ENCODE peak calls at places on chromosomes 2 and 18, in ten cellular contexts. One of them, this sample, is unnamed.

GRCh38 chr2:133765693-133766092 is 197.4 kb upstream of the NCKAP5 start:
- DNase-seq in colonic mucosa: no peak
- DNase-seq in pancreas: no peak
- DNase-seq in H1: no peak
- DNase-seq in choroid plexus epithelial cell: peak
- DNase-seq in transverse colon: no peak
- DNase-seq in cardiac fibroblast: peak
- DNase-seq in tibial artery: peak
- DNase-seq in SK-N-SH: no peak
- DNase-seq in AG04450: no peak
- DNase-seq in this sample: no peak

GRCh38 chr18:23209031-23209430 is 73.7 kb downstream of the CABLES1 start:
- DNase-seq in colonic mucosa: no peak
- DNase-seq in pancreas: no peak
- DNase-seq in H1: no peak
- DNase-seq in choroid plexus epithelial cell: peak
- DNase-seq in transverse colon: no peak
- DNase-seq in cardiac fibroblast: no peak
- DNase-seq in tibial artery: no peak
- DNase-seq in SK-N-SH: no peak
- DNase-seq in AG04450: no peak
- DNase-seq in this sample: no peak

GRCh38 chr2:240013343-240013742 is 11.8 kb downstream of the NDUFA10 start:
- DNase-seq in colonic mucosa: no peak
- DNase-seq in pancreas: no peak
- DNase-seq in H1: no peak
- DNase-seq in choroid plexus epithelial cell: peak
- DNase-seq in transverse colon: no peak
- DNase-seq in cardiac fibroblast: peak
- DNase-seq in tibial artery: no peak
- DNase-seq in SK-N-SH: no peak
- DNase-seq in AG04450: no peak
- DNase-seq in this sample: no peak

GRCh38 chr2:207137922-207138321 is 27.8 kb downstream of the KLF7 start:
- DNase-seq in colonic mucosa: no peak
- DNase-seq in pancreas: no peak
- DNase-seq in H1: no peak
- DNase-seq in choroid plexus epithelial cell: no peak
- DNase-seq in transverse colon: no peak
- DNase-seq in cardiac fibroblast: no peak
- DNase-seq in tibial artery: no peak
- DNase-seq in SK-N-SH: no peak
- DNase-seq in AG04450: no peak
- DNase-seq in this sample: no peak

GRCh38 chr2:72989770-72990556 is 72.6 kb downstream of the EMX1 start:
- DNase-seq in colonic mucosa: no peak
- DNase-seq in pancreas: no peak
- DNase-seq in H1: peak
- DNase-seq in choroid plexus epithelial cell: no peak
- DNase-seq in transverse colon: peak
- DNase-seq in cardiac fibroblast: peak
- DNase-seq in tibial artery: no peak
- DNase-seq in SK-N-SH: peak
- DNase-seq in AG04450: no peak
- DNase-seq in this sample: no peak

GRCh38 chr2:170715932-170716777 is 1.0 kb downstream of the SP5 start:
- DNase-seq in colonic mucosa: peak
- DNase-seq in pancreas: no peak
- DNase-seq in H1: peak
- DNase-seq in choroid plexus epithelial cell: no peak
- DNase-seq in transverse colon: peak
- DNase-seq in cardiac fibroblast: no peak
- DNase-seq in tibial artery: no peak
- DNase-seq in SK-N-SH: peak
- DNase-seq in AG04450: no peak
- DNase-seq in this sample: no peak

GRCh38 chr2:106174056-106174455 is 20.0 kb downstream of the UXS1 start:
- DNase-seq in colonic mucosa: no peak
- DNase-seq in pancreas: no peak
- DNase-seq in H1: no peak
- DNase-seq in choroid plexus epithelial cell: no peak
- DNase-seq in transverse colon: no peak
- DNase-seq in cardiac fibroblast: no peak
- DNase-seq in tibial artery: no peak
- DNase-seq in SK-N-SH: no peak
- DNase-seq in AG04450: no peak
- DNase-seq in this sample: no peak

GRCh38 chr2:202049840-202050239 is 16.2 kb downstream of the FZD7 start:
- DNase-seq in colonic mucosa: no peak
- DNase-seq in pancreas: no peak
- DNase-seq in H1: no peak
- DNase-seq in choroid plexus epithelial cell: no peak
- DNase-seq in transverse colon: no peak
- DNase-seq in cardiac fibroblast: no peak
- DNase-seq in tibial artery: no peak
- DNase-seq in SK-N-SH: no peak
- DNase-seq in AG04450: no peak
- DNase-seq in this sample: no peak

GRCh38 chr2:86580560-86580959 is 17.3 kb upstream of the CHMP3 start:
- DNase-seq in colonic mucosa: no peak
- DNase-seq in pancreas: no peak
- DNase-seq in H1: no peak
- DNase-seq in choroid plexus epithelial cell: no peak
- DNase-seq in transverse colon: no peak
- DNase-seq in cardiac fibroblast: no peak
- DNase-seq in tibial artery: no peak
- DNase-seq in SK-N-SH: no peak
- DNase-seq in AG04450: no peak
- DNase-seq in this sample: no peak

GRCh38 chr2:209613941-209614340 is 157.7 kb upstream of the UNC80 start:
- DNase-seq in colonic mucosa: no peak
- DNase-seq in pancreas: no peak
- DNase-seq in H1: no peak
- DNase-seq in choroid plexus epithelial cell: no peak
- DNase-seq in transverse colon: no peak
- DNase-seq in cardiac fibroblast: no peak
- DNase-seq in tibial artery: no peak
- DNase-seq in SK-N-SH: no peak
- DNase-seq in AG04450: no peak
- DNase-seq in this sample: no peak

GRCh38 chr18:43271593-43272432 is 5.5 kb downstream of the SYT4 start:
- DNase-seq in colonic mucosa: peak
- DNase-seq in pancreas: peak
- DNase-seq in H1: no peak
- DNase-seq in choroid plexus epithelial cell: peak
- DNase-seq in transverse colon: no peak
- DNase-seq in cardiac fibroblast: peak
- DNase-seq in tibial artery: no peak
- DNase-seq in SK-N-SH: peak
- DNase-seq in AG04450: peak
- DNase-seq in this sample: no peak

GRCh38 chr2:20661028-20661980 is 5.6 kb upstream of the GDF7 start:
- DNase-seq in colonic mucosa: peak
- DNase-seq in pancreas: peak
- DNase-seq in H1: peak
- DNase-seq in choroid plexus epithelial cell: peak
- DNase-seq in transverse colon: peak
- DNase-seq in cardiac fibroblast: peak
- DNase-seq in tibial artery: peak
- DNase-seq in SK-N-SH: peak
- DNase-seq in AG04450: peak
- DNase-seq in this sample: no peak

DNA sequence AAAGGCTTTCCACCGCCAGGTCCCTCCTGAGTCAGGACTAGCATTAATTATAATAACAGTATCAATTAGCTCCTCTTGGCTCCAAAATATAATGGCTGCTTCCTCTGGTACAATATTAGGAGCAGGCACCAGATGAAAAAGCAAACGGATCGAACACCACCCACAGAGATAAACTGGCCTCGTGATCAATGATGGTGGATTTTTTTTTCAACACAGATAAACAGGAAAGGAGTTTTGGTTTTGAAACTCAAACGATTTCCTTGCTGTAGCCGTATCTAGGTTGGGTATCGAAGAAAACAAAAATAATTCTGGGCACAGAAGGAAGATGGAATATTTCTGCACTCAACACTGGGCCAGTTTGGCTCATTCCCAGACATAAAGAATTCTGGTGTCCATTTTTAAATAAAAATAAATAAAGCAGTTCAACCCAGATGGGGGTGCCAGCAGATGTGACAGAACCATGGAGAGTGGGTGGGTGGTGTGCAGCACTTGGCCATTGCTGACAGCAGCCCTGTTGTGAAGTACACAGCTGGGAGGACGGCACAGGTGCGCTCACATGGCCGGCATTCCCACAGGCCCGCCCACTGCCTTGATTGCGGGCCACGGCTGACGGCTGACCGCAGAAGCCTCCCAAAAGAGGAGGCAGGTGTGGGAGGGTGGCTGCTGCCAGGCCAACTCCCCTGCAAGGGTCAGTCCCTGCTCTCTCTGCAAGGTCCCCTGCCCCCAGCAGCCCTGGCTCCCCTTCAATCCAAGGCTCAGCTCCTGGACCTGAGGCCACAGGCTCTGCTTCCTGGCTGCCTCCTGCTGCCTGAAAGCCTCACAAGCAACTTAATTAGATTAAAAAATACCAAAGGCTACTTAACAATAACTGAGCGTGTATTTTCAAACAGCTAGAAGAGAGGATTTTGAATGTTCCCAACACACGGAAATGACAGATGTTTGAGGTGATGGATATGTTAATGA is 351.9 kb upstream of the ID2 start:
- DNase-seq in colonic mucosa: no peak
- DNase-seq in pancreas: peak
- DNase-seq in H1: no peak
- DNase-seq in choroid plexus epithelial cell: no peak
- DNase-seq in transverse colon: no peak
- DNase-seq in cardiac fibroblast: no peak
- DNase-seq in tibial artery: no peak
- DNase-seq in SK-N-SH: no peak
- DNase-seq in AG04450: no peak
- DNase-seq in this sample: no peak
- H3K4me3 ChIP-seq in colonic mucosa: no peak
- H3K4me3 ChIP-seq in pancreas: no peak
- H3K4me3 ChIP-seq in H1: no peak
- H3K4me3 ChIP-seq in choroid plexus epithelial cell: no peak
- H3K4me3 ChIP-seq in transverse colon: no peak
- H3K4me3 ChIP-seq in cardiac fibroblast: no peak
- H3K4me3 ChIP-seq in tibial artery: no peak
- H3K4me3 ChIP-seq in SK-N-SH: no peak
- H3K4me3 ChIP-seq in AG04450: no peak
- H3K4me3 ChIP-seq in this sample: no peak

DNA sequence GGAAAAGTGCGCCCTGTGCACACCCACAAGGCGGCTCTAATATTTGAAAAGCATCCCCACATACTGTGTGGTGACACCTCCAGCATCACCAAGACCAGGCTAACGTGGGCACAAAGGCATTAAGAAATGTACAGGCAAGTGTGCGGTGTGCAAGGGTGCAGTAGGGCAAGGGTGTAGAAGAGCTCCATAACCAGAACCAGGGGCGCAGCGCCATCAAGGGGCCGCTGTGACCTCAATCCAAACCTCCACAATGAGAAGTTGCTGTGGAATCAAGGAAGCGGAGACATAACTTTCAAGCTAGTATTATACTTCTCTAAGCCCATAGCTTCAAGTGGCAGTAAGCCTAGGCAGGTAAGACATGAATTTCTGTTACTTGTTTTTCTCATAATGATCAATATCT is 13.0 kb downstream of the L3MBTL4 start:
- DNase-seq in colonic mucosa: no peak
- DNase-seq in pancreas: no peak
- DNase-seq in H1: peak
- DNase-seq in choroid plexus epithelial cell: no peak
- DNase-seq in transverse colon: no peak
- DNase-seq in cardiac fibroblast: no peak
- DNase-seq in tibial artery: no peak
- DNase-seq in SK-N-SH: no peak
- DNase-seq in AG04450: no peak
- DNase-seq in this sample: no peak
- TF ChIP-seq CTCF in colonic mucosa: no peak
- TF ChIP-seq CTCF in pancreas: no peak
- TF ChIP-seq CTCF in H1: peak
- TF ChIP-seq CTCF in choroid plexus epithelial cell: no peak
- TF ChIP-seq CTCF in transverse colon: no peak
- TF ChIP-seq CTCF in cardiac fibroblast: no peak
- TF ChIP-seq CTCF in tibial artery: no peak
- TF ChIP-seq CTCF in SK-N-SH: no peak
- TF ChIP-seq CTCF in AG04450: peak
- TF ChIP-seq CTCF in this sample: peak

DNA sequence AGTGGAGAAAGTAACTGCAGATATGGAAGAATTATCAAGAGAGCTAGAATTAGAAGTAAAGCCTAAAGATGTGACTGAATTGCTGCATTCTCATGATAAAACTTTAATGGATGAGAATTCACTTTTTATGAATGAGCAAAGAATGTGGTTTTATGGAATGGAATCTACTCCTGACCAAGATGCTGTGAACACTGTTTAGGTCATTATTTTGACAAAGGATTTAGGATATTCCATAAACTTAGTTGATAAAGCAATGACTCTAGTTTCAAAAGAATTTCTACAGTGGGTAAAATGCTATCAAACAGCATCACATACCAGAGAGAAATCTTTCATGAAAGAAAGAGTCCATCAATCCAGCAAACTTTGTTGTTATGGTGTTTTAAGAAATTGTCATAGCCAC is 1317.7 kb upstream of the ACVR2A start:
- DNase-seq in colonic mucosa: no peak
- DNase-seq in pancreas: no peak
- DNase-seq in H1: no peak
- DNase-seq in choroid plexus epithelial cell: peak
- DNase-seq in transverse colon: no peak
- DNase-seq in cardiac fibroblast: no peak
- DNase-seq in tibial artery: no peak
- DNase-seq in SK-N-SH: no peak
- DNase-seq in AG04450: no peak
- DNase-seq in this sample: no peak
- H3K4me3 ChIP-seq in colonic mucosa: no peak
- H3K4me3 ChIP-seq in pancreas: no peak
- H3K4me3 ChIP-seq in H1: no peak
- H3K4me3 ChIP-seq in choroid plexus epithelial cell: no peak
- H3K4me3 ChIP-seq in transverse colon: no peak
- H3K4me3 ChIP-seq in cardiac fibroblast: no peak
- H3K4me3 ChIP-seq in tibial artery: no peak
- H3K4me3 ChIP-seq in SK-N-SH: no peak
- H3K4me3 ChIP-seq in AG04450: no peak
- H3K4me3 ChIP-seq in this sample: no peak

DNA sequence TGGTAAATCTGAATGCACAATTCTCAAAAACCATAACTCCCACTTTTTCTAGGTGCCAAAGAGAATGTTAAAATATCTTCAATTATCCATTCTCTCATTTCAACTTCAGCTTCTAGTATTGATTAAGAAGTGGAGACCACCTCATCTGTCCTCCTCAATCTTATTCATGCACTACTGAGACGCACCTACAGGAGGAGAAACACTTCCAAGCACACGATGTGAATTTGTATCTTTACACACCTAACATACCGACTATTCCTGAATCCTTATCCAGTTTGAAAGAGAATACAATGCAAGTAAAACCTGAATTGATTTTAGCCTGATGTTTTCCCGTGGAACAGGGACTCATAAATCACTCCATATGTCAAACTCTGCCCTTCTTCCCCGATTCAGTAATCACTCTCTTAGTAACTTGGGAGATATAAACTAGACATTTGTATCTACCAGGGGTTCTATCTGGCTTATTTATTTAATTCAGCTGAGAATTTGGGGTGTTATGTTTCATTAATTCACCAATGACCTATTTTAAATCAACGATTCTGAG is 101.0 kb downstream of the MREG start:
- DNase-seq in colonic mucosa: no peak
- DNase-seq in pancreas: no peak
- DNase-seq in H1: no peak
- DNase-seq in choroid plexus epithelial cell: peak
- DNase-seq in transverse colon: no peak
- DNase-seq in cardiac fibroblast: no peak
- DNase-seq in tibial artery: no peak
- DNase-seq in SK-N-SH: no peak
- DNase-seq in AG04450: no peak
- DNase-seq in this sample: no peak
- TF ChIP-seq CTCF in colonic mucosa: no peak
- TF ChIP-seq CTCF in pancreas: no peak
- TF ChIP-seq CTCF in H1: peak
- TF ChIP-seq CTCF in choroid plexus epithelial cell: peak
- TF ChIP-seq CTCF in transverse colon: no peak
- TF ChIP-seq CTCF in cardiac fibroblast: peak
- TF ChIP-seq CTCF in tibial artery: no peak
- TF ChIP-seq CTCF in SK-N-SH: peak
- TF ChIP-seq CTCF in AG04450: peak
- TF ChIP-seq CTCF in this sample: no peak